ENCODE peak calls at places on chromosomes 2 and 18, in six cellular contexts. H, Q, A, V, S and B are unnamed samples.

GRCh38 chr2:233464056-233464455 is 102.5 kb downstream of the USP40 start:
- DNase-seq in H (no peak), Q (no peak), A (no peak), V (peak; percentile 9), S (no peak), B (no peak)

GRCh38 chr18:25503567-25504081 is 151.7 kb upstream of the ZNF521 start:
- DNase-seq in H (peak; percentile 71), Q (no peak), A (peak; percentile 17), V (peak; percentile 53), S (no peak), B (peak; percentile 69)

GRCh38 chr2:12059616-12060441 is 313.4 kb downstream of the LPIN1 start:
- DNase-seq in H (no peak), Q (no peak), A (no peak), V (no peak), S (no peak), B (no peak)

GRCh38 chr18:9619545-9619944 is 5.2 kb upstream of the PPP4R1 start:
- DNase-seq in H (no peak), Q (no peak), A (no peak), V (no peak), S (no peak), B (no peak)

GRCh38 chr2:213868526-213868925 is 542.3 kb upstream of the VWC2L start:
- DNase-seq in H (no peak), Q (no peak), A (no peak), V (no peak), S (no peak), B (no peak)

GRCh38 chr2:30666307-30666874 is 140.9 kb downstream of the CAPN13 start:
- DNase-seq in H (no peak), Q (no peak), A (peak; percentile 70), V (no peak), S (no peak), B (peak; percentile 70)

GRCh38 chr2:43129676-43130547 is 96.5 kb downstream of the ZFP36L2 start:
- DNase-seq in H (no peak), Q (peak; percentile 73), A (peak; percentile 65), V (peak; percentile 54), S (no peak), B (no peak)

GRCh38 chr2:25960920-25961319 is 21.4 kb downstream of the KIF3C start:
- DNase-seq in H (no peak), Q (no peak), A (no peak), V (no peak), S (no peak), B (no peak)

GRCh38 chr18:14970027-14970426 is 222.1 kb downstream of the ANKRD30B start:
- DNase-seq in H (no peak), Q (no peak), A (no peak), V (no peak), S (no peak), B (no peak)

GRCh38 chr2:96251721-96252292 is 14.0 kb downstream of the TMEM127 start:
- DNase-seq in H (peak; percentile 35), Q (peak; percentile 30), A (peak; percentile 84), V (peak; percentile 98), S (no peak), B (peak; percentile 49)

GRCh38 chr2:58180635-58181034 is 60.5 kb downstream of the FANCL start:
- DNase-seq in H (no peak), Q (no peak), A (no peak), V (no peak), S (no peak), B (no peak)

GRCh38 chr2:13390676-13391075 is 673.9 kb downstream of the TRIB2 start:
- DNase-seq in H (no peak), Q (no peak), A (no peak), V (no peak), S (no peak), B (no peak)

GRCh38 chr2:105929506-105929905 is 184.8 kb downstream of the NCK2 start:
- DNase-seq in H (no peak), Q (peak; percentile 51), A (no peak), V (no peak), S (no peak), B (no peak)

GRCh38 chr2:70122470-70122869 is 35.2 kb downstream of the PCBP1 start:
- DNase-seq in H (no peak), Q (no peak), A (no peak), V (no peak), S (no peak), B (no peak)

GRCh38 chr2:157497603-157498314 is 53.9 kb upstream of the CYTIP start:
- DNase-seq in H (no peak), Q (no peak), A (peak; percentile 19), V (no peak), S (no peak), B (no peak)

GRCh38 chr2:227406177-227407031 is 18.7 kb upstream of the SCYGR1 start:
- DNase-seq in H (peak; percentile 50), Q (no peak), A (peak; percentile 99), V (peak; percentile 30), S (no peak), B (peak; percentile 47)

GRCh38 chr2:63719052-63719451 is 122.6 kb upstream of the UGP2 start:
- DNase-seq in H (no peak), Q (no peak), A (no peak), V (no peak), S (no peak), B (no peak)

GRCh38 chr2:28392297-28393114 is at the start of gene FOSL2:
- DNase-seq in H (peak; percentile 98), Q (peak; percentile 76), A (peak; percentile 100), V (peak; percentile 99), S (peak; percentile 87), B (peak; percentile 98)

GRCh38 chr2:28391564-28392296 is 928 bp upstream of the FOSL2 start:
- DNase-seq in H (peak; percentile 95), Q (peak; percentile 56), A (peak; percentile 72), V (peak; percentile 97), S (peak; percentile 40), B (peak; percentile 91)

GRCh38 chr2:28390857-28391563 is 1.6 kb upstream of the FOSL2 start:
- DNase-seq in H (peak; percentile 82), Q (no peak), A (no peak), V (peak; percentile 89), S (no peak), B (peak; percentile 85)

GRCh38 chr2:28389399-28390240 is 3.0 kb upstream of the FOSL2 start:
- DNase-seq in H (no peak), Q (no peak), A (no peak), V (no peak), S (no peak), B (no peak)

DNA sequence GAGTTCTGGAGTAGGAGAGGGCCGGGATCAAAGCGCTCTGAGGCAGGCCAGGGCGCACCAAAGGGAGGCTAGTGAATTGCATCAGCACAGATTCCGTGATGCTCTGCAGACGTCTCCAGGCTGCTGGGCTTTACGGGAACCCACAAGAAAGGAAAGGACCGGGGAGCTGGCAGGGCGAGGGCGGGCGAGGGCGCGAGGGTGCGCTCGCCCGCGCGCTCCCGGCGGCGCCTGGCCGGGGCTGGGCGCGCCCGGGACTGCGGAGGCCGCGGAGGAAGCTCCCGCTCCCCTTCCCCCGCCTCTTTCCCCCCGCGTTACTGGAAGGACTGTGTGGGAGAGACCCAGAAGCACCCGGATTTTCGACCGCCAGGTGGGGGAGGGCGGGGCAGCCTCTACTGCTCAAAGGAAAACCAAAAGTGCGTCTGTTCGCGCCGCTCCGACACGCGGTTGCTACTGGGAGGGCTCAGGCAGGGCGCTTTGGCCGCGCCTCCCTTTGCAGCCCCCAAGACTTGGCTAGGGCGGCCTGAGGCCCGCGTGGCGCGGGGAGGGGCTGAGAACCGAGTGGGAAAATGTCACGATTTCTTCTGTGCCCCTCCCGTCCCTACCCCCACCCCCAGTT is 2.3 kb upstream of the FOSL2 start:
- DNase-seq in H (peak; percentile 81), Q (peak; percentile 58), A (peak; percentile 63), V (peak; percentile 84), S (peak; percentile 50), B (peak; percentile 93)
- TF ChIP-seq POLR2A in H (peak; percentile 36), Q (no peak), A (no peak), V (peak; percentile 95), S (no peak), B (peak; percentile 24)

GRCh38 chr18:23133860-23134779 is 1.2 kb upstream of the CABLES1 start:
- DNase-seq in H (no peak), Q (no peak), A (peak; percentile 91), V (no peak), S (no peak), B (no peak)
- TF ChIP-seq POLR2A in H (no peak), Q (peak; percentile 16), A (no peak), V (no peak), S (no peak), B (no peak)

GRCh38 chr2:182291296-182291695 is 135.5 kb downstream of the PDE1A start:
- DNase-seq in H (no peak), Q (no peak), A (no peak), V (no peak), S (no peak), B (no peak)
- TF ChIP-seq POLR2A in H (no peak), Q (no peak), A (no peak), V (no peak), S (no peak), B (no peak)

GRCh38 chr18:77650799-77651385 is 401.2 kb downstream of the GALR1 start:
- DNase-seq in H (peak; percentile 65), Q (peak; percentile 25), A (peak; percentile 24), V (peak; percentile 34), S (no peak), B (peak; percentile 46)

GRCh38 chr18:77648415-77648814 is 398.8 kb downstream of the GALR1 start:
- DNase-seq in H (no peak), Q (no peak), A (no peak), V (no peak), S (no peak), B (no peak)

GRCh38 chr18:77645170-77645872 is 395.7 kb downstream of the GALR1 start:
- DNase-seq in H (no peak), Q (no peak), A (no peak), V (no peak), S (no peak), B (no peak)

GRCh38 chr18:77651441-77651840 is 401.8 kb downstream of the GALR1 start:
- DNase-seq in H (no peak), Q (no peak), A (no peak), V (no peak), S (no peak), B (no peak)

DNA sequence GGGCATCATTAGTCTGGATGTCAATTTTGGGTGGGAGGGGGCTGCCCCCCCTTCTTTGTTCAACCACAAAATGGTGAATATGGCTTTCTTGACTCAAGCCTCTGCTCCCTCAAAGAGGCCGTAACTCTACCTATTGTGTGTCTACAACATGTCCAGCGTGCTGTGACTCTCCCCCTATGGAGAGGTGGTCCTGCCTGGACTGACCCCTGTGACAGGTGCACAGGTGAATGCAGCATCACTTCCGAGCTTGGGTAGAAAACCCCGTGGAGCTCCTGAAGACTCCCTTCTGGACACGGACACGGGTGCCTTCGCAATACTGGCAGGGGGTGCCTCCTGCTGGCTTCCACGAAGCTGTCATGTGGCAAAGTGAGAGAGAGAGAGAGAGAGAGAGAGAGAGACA is 397.8 kb downstream of the GALR1 start:
- DNase-seq in H (no peak), Q (no peak), A (no peak), V (no peak), S (no peak), B (no peak)
- TF ChIP-seq POLR2A in H (no peak), Q (no peak), A (no peak), V (no peak), S (no peak), B (no peak)